ENCODE peak calls at places on chromosomes 11 and 22, in nine cellular contexts. E is CD4-positive, alpha-beta T cell; P is endodermal cell; F is A673; U is left lung; B is upper lobe of right lung; A is effector memory CD4-positive, alpha-beta T cell; O is RWPE1; C is lower lobe of right lung. M is an unnamed sample.

GRCh38 chr11:75263944-75264349 is 23.4 kb downstream of the TPBGL start:
- DNase-seq in O (no peak), B (peak), A (no peak), P (peak), C (peak), F (no peak), U (no peak), E (no peak), M (peak)

GRCh38 chr11:36006556-36006955 is 62.7 kb downstream of the LDLRAD3 start:
- DNase-seq in C (no peak), A (no peak), E (no peak), F (no peak), O (no peak), P (no peak), B (no peak), U (no peak), M (no peak)

GRCh38 chr11:35822815-35823495 is 120.9 kb upstream of the LDLRAD3 start:
- DNase-seq in F (peak), O (no peak), U (no peak), C (no peak), E (no peak), A (no peak), P (no peak), B (no peak), M (no peak)

GRCh38 chr22:33921576-33922181 is 1.4 kb upstream of the LARGE1 start:
- DNase-seq in A (no peak), E (no peak), U (peak), B (peak), P (peak), F (no peak), C (peak), O (no peak), M (peak)

GRCh38 chr11:130670200-130670599 is 221.8 kb downstream of the ADAMTS15 start:
- DNase-seq in P (no peak), A (no peak), E (no peak), F (no peak), B (no peak), O (no peak), U (no peak), C (no peak), M (no peak)

GRCh38 chr11:19512621-19513020 is 200.0 kb upstream of the NAV2 start:
- DNase-seq in C (no peak), F (no peak), O (no peak), E (no peak), U (no peak), P (no peak), A (no peak), B (no peak), M (no peak)

GRCh38 chr11:93958991-93959390 is 62.2 kb upstream of the HEPHL1 start:
- DNase-seq in B (no peak), O (no peak), A (no peak), P (no peak), E (no peak), F (no peak), C (no peak), U (no peak), M (no peak)

GRCh38 chr22:44063462-44064371 is 39.6 kb downstream of the PARVB start:
- DNase-seq in U (no peak), P (no peak), C (no peak), A (no peak), F (no peak), O (no peak), E (no peak), B (no peak), M (no peak)

GRCh38 chr11:6725386-6725896 is 42.3 kb upstream of the MRPL17 start:
- DNase-seq in E (no peak), B (no peak), P (no peak), O (no peak), C (no peak), F (no peak), U (no peak), A (no peak), M (no peak)

GRCh38 chr11:13776134-13776815 is 107.8 kb downstream of the FAR1 start:
- DNase-seq in B (no peak), O (no peak), A (peak), U (no peak), P (peak), E (peak), C (no peak), F (no peak), M (peak)

GRCh38 chr22:50220603-50221409 is 20.0 kb downstream of the SELENOO start:
- DNase-seq in O (no peak), B (no peak), F (no peak), C (peak), E (no peak), P (peak), A (no peak), U (no peak), M (no peak)

GRCh38 chr11:65290448-65291165 is 24.1 kb upstream of the CDC42EP2 start:
- DNase-seq in O (no peak), C (peak), E (no peak), U (peak), F (peak), A (no peak), B (peak), P (no peak), M (no peak)

GRCh38 chr11:1728931-1729691 is 21.3 kb downstream of the IFITM10 start:
- DNase-seq in B (no peak), C (no peak), E (no peak), P (peak), U (peak), A (no peak), O (no peak), F (no peak), M (no peak)

GRCh38 chr11:36361901-36362391 is 65.9 kb downstream of the PRR5L start:
- DNase-seq in E (no peak), A (no peak), C (peak), P (peak), F (no peak), U (no peak), B (no peak), O (peak), M (peak)

GRCh38 chr22:17106785-17107546 is 14.2 kb downstream of the TMEM121B start:
- DNase-seq in U (peak), B (no peak), C (peak), E (no peak), P (no peak), O (no peak), A (no peak), F (no peak), M (peak)

GRCh38 chr22:44260216-44261035 is 52.3 kb downstream of the SHISAL1 start:
- DNase-seq in C (no peak), O (no peak), F (no peak), E (no peak), A (no peak), U (no peak), B (peak), P (peak), M (no peak)

GRCh38 chr22:42080287-42080686 is 787 bp downstream of the SMDT1 start:
- DNase-seq in C (no peak), O (no peak), F (peak), P (no peak), E (no peak), A (no peak), B (peak), U (peak), M (peak)

GRCh38 chr11:112298535-112298934 is 37.9 kb upstream of the PLET1 start:
- DNase-seq in C (no peak), O (no peak), F (no peak), B (no peak), E (no peak), A (no peak), P (no peak), U (no peak), M (no peak)

GRCh38 chr11:129828301-129828836 is 12.7 kb downstream of the TMEM45B start:
- DNase-seq in E (no peak), A (no peak), P (no peak), U (no peak), C (no peak), B (no peak), O (no peak), F (no peak), M (no peak)

GRCh38 chr11:14125529-14125928 is 163.0 kb downstream of the SPON1 start:
- DNase-seq in E (no peak), F (no peak), A (no peak), O (peak), C (no peak), B (no peak), P (no peak), U (no peak), M (no peak)

GRCh38 chr11:95349345-95349942 is 118.4 kb upstream of the SESN3 start:
- DNase-seq in C (no peak), E (no peak), U (no peak), B (no peak), O (no peak), P (no peak), F (no peak), A (no peak), M (no peak)

GRCh38 chr22:32327066-32327465 is 30.6 kb upstream of the RFPL3 start:
- DNase-seq in E (no peak), O (no peak), B (peak), F (no peak), P (no peak), C (no peak), U (no peak), A (no peak), M (no peak)

GRCh38 chr22:49099496-49100124 is 728.1 kb downstream of the BRD1 start:
- DNase-seq in C (no peak), U (no peak), O (no peak), P (no peak), F (peak), A (no peak), E (no peak), B (no peak), M (no peak)

GRCh38 chr11:127000991-127001390 is 421 bp upstream of the KIRREL3 start:
- DNase-seq in E (no peak), B (no peak), U (no peak), O (no peak), A (no peak), F (no peak), P (peak), C (no peak), M (peak)
- H3K27ac ChIP-seq in E (no peak), B (no peak), U (no peak), O (no peak), A (no peak), F (no peak), P (no peak), C (no peak), M (no peak)

GRCh38 chr22:20740222-20740951 is 33.5 kb upstream of the SERPIND1 start:
- DNase-seq in B (no peak), C (no peak), U (no peak), E (no peak), O (no peak), A (no peak), F (no peak), P (no peak), M (no peak)

GRCh38 chr22:20742764-20743163 is 31.1 kb upstream of the SERPIND1 start:
- DNase-seq in F (no peak), A (no peak), P (no peak), U (peak), E (no peak), O (no peak), C (no peak), B (no peak), M (no peak)

GRCh38 chr22:20741008-20741633 is 32.8 kb upstream of the SERPIND1 start:
- DNase-seq in B (no peak), E (no peak), F (no peak), O (no peak), P (no peak), U (peak), A (no peak), C (no peak), M (no peak)

GRCh38 chr22:20741634-20742581 is 32.0 kb upstream of the SERPIND1 start:
- DNase-seq in P (peak), E (peak), U (peak), F (peak), A (no peak), C (no peak), O (peak), B (no peak), M (peak)

GRCh38 chr22:20738394-20739089 is 35.4 kb upstream of the SERPIND1 start:
- DNase-seq in U (no peak), A (no peak), C (no peak), O (no peak), B (no peak), F (no peak), P (no peak), E (no peak), M (no peak)
- H3K27ac ChIP-seq in U (peak), A (no peak), C (no peak), O (no peak), B (no peak), F (no peak), P (no peak), E (no peak), M (no peak)

DNA sequence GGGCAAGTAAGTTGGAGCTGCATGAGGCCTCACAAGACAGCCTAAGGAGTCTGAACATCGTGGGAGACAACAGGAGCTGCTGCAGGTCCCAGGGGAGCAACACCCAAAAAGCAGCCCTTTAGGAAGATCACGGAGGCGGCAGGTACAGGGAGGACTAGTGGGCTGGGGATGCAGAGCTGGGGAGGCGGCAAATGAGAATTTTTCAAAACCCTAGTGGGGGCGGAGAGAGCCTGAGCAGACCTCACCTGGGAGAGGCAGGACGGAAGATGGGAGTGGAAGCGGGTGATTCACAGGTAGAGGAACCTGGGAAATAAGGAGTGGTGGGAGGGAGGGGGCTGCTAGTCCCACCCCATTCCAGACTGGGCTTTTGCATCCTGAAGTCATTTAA is 42.1 kb downstream of the DKK3 start:
- DNase-seq in O (no peak), E (no peak), C (no peak), P (no peak), F (no peak), U (no peak), A (no peak), B (no peak), M (no peak)
- H3K27ac ChIP-seq in O (peak), E (no peak), C (no peak), P (no peak), F (no peak), U (no peak), A (no peak), B (no peak), M (no peak)

DNA sequence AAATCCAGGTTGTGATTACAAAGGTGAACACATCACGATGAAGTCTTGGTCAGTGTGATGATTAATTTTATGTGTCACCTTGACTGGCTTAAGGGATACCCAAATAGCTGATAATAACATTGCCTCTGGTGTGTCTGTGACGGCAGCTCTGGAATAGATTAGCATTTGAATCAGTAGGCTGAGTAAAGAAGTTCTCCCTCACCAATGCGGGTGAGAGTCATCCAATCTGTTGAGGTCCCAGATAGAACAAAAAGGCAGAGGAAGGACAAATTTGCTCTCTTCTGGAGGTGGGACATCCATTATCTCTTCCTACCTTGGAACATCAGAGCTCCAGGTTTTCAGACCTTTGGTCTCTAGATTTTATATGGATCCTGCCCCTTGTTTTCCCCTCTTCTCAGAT is 856.2 kb upstream of the CCDC90B start:
- DNase-seq in A (no peak), O (no peak), E (no peak), U (no peak), P (peak), C (no peak), F (no peak), B (no peak), M (no peak)
- H3K27ac ChIP-seq in A (no peak), O (no peak), E (no peak), U (no peak), P (no peak), C (no peak), F (no peak), B (no peak), M (no peak)

GRCh38 chr11:104163100-104164027 is 583 bp downstream of the PDGFD start:
- DNase-seq in P (peak), F (no peak), A (no peak), C (no peak), O (peak), E (no peak), U (peak), B (no peak), M (peak)
- H3K27ac ChIP-seq in P (no peak), F (no peak), A (no peak), C (no peak), O (no peak), E (no peak), U (no peak), B (no peak), M (no peak)

GRCh38 chr11:45468265-45468856 is 182.2 kb upstream of the SYT13 start:
- DNase-seq in F (no peak), U (no peak), B (no peak), C (no peak), A (no peak), E (no peak), P (peak), O (no peak), M (peak)
- H3K27ac ChIP-seq in F (no peak), U (no peak), B (no peak), C (no peak), A (no peak), E (no peak), P (no peak), O (no peak), M (peak)

GRCh38 chr22:40112595-40112994 is 65.1 kb upstream of the TNRC6B start:
- DNase-seq in C (no peak), A (no peak), P (no peak), B (no peak), O (no peak), F (no peak), E (no peak), U (no peak), M (no peak)

GRCh38 chr22:40107756-40108437 is 69.8 kb upstream of the TNRC6B start:
- DNase-seq in A (no peak), O (peak), C (no peak), F (no peak), E (no peak), U (no peak), B (no peak), P (no peak), M (no peak)

GRCh38 chr22:40105755-40106154 is 72.0 kb upstream of the TNRC6B start:
- DNase-seq in F (no peak), E (no peak), B (no peak), A (no peak), C (no peak), U (no peak), O (no peak), P (no peak), M (no peak)

GRCh38 chr22:40111451-40111850 is 66.3 kb upstream of the TNRC6B start:
- DNase-seq in C (no peak), A (no peak), U (no peak), B (no peak), E (no peak), P (no peak), F (no peak), O (no peak), M (no peak)

DNA sequence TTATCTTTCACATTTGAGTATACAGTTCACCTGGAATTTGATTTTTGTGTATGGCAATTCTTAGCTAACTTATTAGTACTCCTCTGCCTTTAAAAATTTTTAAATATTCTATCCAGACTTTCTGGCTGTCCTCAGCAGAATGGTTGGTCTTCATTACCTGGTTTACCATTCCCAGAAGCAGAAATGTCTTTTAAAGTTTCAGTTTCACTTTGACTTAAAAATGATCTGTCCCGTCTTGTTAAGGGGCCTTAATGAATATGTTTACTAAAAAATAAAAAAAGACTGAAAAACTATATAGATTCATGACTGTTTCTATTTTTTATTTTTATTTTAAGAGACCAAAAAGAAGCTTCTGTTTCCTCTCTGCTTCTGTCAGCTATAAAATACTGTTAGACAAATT is 70.5 kb upstream of the TNRC6B start:
- DNase-seq in C (no peak), O (peak), B (no peak), A (no peak), F (no peak), E (no peak), P (no peak), U (no peak), M (no peak)
- H3K27ac ChIP-seq in C (peak), O (no peak), B (peak), A (peak), F (no peak), E (peak), P (no peak), U (peak), M (no peak)

DNA sequence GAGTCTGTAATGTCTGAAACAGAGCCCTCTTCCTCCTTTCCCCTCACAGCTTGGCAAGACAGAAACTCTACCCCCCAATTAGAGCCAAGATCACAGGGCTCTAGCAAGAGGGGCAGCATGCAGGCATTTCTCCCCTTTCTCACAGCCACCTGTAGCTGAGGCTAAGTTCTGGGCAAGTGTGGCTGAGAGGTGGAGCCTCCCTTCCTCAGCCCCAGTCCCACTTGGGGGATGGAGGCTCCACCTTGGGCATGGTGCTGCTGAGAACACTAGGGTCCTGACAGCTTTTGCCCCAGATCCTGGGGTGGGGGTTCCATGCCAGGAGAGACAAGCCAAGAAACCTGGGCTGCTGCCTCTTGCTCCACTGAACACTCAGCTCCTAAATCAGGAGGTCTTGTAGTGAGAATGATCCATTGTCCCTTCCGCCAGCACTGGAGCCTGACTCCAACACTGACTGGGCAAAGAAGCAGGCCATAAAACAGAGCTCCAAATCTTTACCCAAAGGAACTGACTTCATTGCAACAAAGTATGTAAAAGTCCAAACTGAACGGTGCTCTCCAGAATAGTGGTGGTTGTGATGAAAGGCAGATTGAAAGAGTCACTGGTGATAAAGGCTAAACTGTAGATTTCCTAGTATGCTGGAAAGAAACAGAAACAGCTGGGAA is 25.6 kb downstream of the NARS2 start:
- DNase-seq in C (no peak), F (no peak), E (no peak), A (no peak), O (no peak), U (no peak), B (no peak), P (no peak), M (peak)
- H3K27ac ChIP-seq in C (no peak), F (no peak), E (no peak), A (no peak), O (no peak), U (no peak), B (no peak), P (no peak), M (peak)

DNA sequence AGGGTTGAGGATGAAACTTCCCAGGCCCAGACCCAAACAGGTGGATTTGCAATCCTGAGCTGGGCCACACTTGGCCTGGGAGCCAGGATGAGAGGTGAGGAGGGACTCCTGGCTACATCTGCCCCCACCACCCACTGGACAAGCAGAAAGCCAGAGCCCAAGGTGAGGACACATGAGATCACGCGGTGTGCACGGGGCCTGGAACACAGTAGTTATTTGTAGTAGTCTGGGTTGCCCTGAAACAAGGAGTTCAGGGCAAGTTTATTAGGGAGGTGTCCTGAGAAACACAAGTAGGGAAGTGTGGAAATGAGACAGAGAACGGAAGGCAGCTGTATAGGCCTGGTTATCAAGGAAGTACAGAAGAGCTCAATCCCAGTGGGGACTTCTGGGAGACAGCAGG is 647 bp upstream of the SEC14L6 start:
- DNase-seq in A (no peak), E (no peak), F (no peak), C (no peak), O (no peak), P (no peak), B (no peak), U (no peak), M (no peak)
- H3K27ac ChIP-seq in A (no peak), E (no peak), F (no peak), C (no peak), O (no peak), P (no peak), B (no peak), U (no peak), M (no peak)

GRCh38 chr11:3613998-3614741 is 27.6 kb downstream of the ART5 start:
- DNase-seq in C (no peak), A (no peak), U (no peak), E (no peak), P (peak), B (no peak), O (no peak), F (no peak), M (no peak)

GRCh38 chr11:3611976-3612678 is 29.7 kb downstream of the ART5 start:
- DNase-seq in B (no peak), P (no peak), C (no peak), A (no peak), O (no peak), E (no peak), U (no peak), F (no peak), M (no peak)

GRCh38 chr11:3616721-3617460 is 24.9 kb downstream of the ART5 start:
- DNase-seq in U (peak), P (peak), O (no peak), F (no peak), B (peak), C (no peak), E (no peak), A (no peak), M (no peak)

GRCh38 chr11:3615998-3616397 is 25.8 kb downstream of the ART5 start:
- DNase-seq in U (no peak), B (peak), A (no peak), F (no peak), C (no peak), P (peak), E (no peak), O (no peak), M (no peak)

GRCh38 chr11:3614742-3615171 is 27.0 kb downstream of the ART5 start:
- DNase-seq in C (peak), A (peak), E (peak), O (no peak), B (peak), P (no peak), F (no peak), U (no peak), M (no peak)
- H3K27ac ChIP-seq in C (peak), A (no peak), E (no peak), O (no peak), B (peak), P (no peak), F (no peak), U (peak), M (no peak)